ENCODE peak calls at places on chromosome 6, in five cellular contexts. I is activated CD4-positive, alpha-beta T cell treated with anti-CD3 and anti-CD28 coated beads, Interleukin-2, amount 50 U/mL, for 48 hours; W is dermis blood vessel endothelial cell; Q is ELF-1; T is stimulated activated CD8-positive, alpha-beta memory T cell treated with anti-CD3 and anti-CD28 coated beads, Interleukin-7, amount 100 ng/mL, for 4 hours. V is an unnamed sample.

GRCh38 chr6:24664049-24664987 is 2.4 kb downstream of the TDP2 start:
- DNase-seq in I (no peak), T (no peak), Q (no peak), W (no peak), V (no peak)

GRCh38 chr6:125821825-125822281 is 31.1 kb downstream of the NCOA7 start:
- DNase-seq in W (peak; percentile 98), Q (no peak), T (no peak), I (no peak), V (peak; percentile 30)

GRCh38 chr6:39849764-39850163 is 57.6 kb downstream of the DAAM2 start:
- DNase-seq in Q (peak; percentile 31), W (no peak), I (no peak), T (no peak), V (no peak)

GRCh38 chr6:53672232-53672631 is 6.7 kb upstream of the KLHL31 start:
- DNase-seq in I (no peak), Q (no peak), W (no peak), T (no peak), V (no peak)

GRCh38 chr6:4313044-4313686 is 177.8 kb upstream of the ECI2 start:
- DNase-seq in T (no peak), Q (peak; percentile 40), W (peak; percentile 94), I (no peak), V (peak; percentile 69)

GRCh38 chr6:67757465-67758033 is 877.5 kb upstream of the ADGRB3 start:
- DNase-seq in T (no peak), W (no peak), Q (no peak), I (no peak), V (peak; percentile 14)

GRCh38 chr6:30937265-30937664 is 3.5 kb upstream of the MUCL3 start:
- DNase-seq in W (no peak), Q (no peak), I (no peak), T (no peak), V (no peak)

GRCh38 chr6:141443668-141444067 is 689.1 kb upstream of the GJE1 start:
- DNase-seq in T (no peak), W (no peak), I (no peak), Q (no peak), V (no peak)

GRCh38 chr6:47483853-47484546 is 6.4 kb downstream of the CD2AP start:
- DNase-seq in W (no peak), Q (no peak), T (no peak), I (no peak), V (no peak)

GRCh38 chr6:124199226-124199625 is 395.6 kb downstream of the NKAIN2 start:
- DNase-seq in T (no peak), W (no peak), Q (no peak), I (no peak), V (no peak)

GRCh38 chr6:2780109-2780730 is 15.0 kb downstream of the WRNIP1 start:
- DNase-seq in I (no peak), W (no peak), Q (no peak), T (no peak), V (no peak)

GRCh38 chr6:166942393-166943168 is 13.8 kb downstream of the RNASET2 start:
- DNase-seq in Q (no peak), T (peak; percentile 35), W (peak; percentile 20), I (peak; percentile 75), V (no peak)

GRCh38 chr6:118505656-118506055 is 42.4 kb upstream of the PLN start:
- DNase-seq in I (no peak), W (no peak), T (no peak), Q (no peak), V (no peak)

GRCh38 chr6:159819932-159820640 is 20.0 kb downstream of the PNLDC1 start:
- DNase-seq in Q (peak; percentile 41), I (peak; percentile 34), W (no peak), T (no peak), V (no peak)

GRCh38 chr6:131042664-131043063 is 20.4 kb downstream of the EPB41L2 start:
- DNase-seq in T (no peak), W (no peak), I (no peak), Q (no peak), V (no peak)

GRCh38 chr6:138722425-138723371 is 50.9 kb upstream of the CCDC28A start:
- DNase-seq in Q (peak; percentile 49), I (no peak), W (peak; percentile 64), T (no peak), V (no peak)

GRCh38 chr6:10659697-10660348 is 34.6 kb downstream of the C6orf52 start:
- DNase-seq in Q (peak; percentile 61), W (peak; percentile 21), T (no peak), I (no peak), V (no peak)

GRCh38 chr6:163490826-163491577 is 76.5 kb downstream of the QKI start:
- DNase-seq in I (no peak), T (no peak), W (peak; percentile 83), Q (no peak), V (peak; percentile 76)

GRCh38 chr6:17492350-17492749 is 99.0 kb downstream of the CAP2 start:
- DNase-seq in W (peak; percentile 64), Q (no peak), I (no peak), T (no peak), V (no peak)

GRCh38 chr6:107652526-107653182 is 162.7 kb downstream of the SOBP start:
- DNase-seq in I (no peak), T (no peak), W (no peak), Q (no peak), V (no peak)

GRCh38 chr6:129852257-129852858 is 8.8 kb downstream of the TMEM244 start:
- DNase-seq in W (peak; percentile 72), I (no peak), T (no peak), Q (no peak), V (no peak)

GRCh38 chr6:116218866-116219265 is 35.0 kb downstream of the TSPYL4 start:
- DNase-seq in W (no peak), I (no peak), Q (no peak), T (no peak), V (no peak)

GRCh38 chr6:106614592-106615301 is 14.6 kb downstream of the RTN4IP1 start:
- DNase-seq in T (no peak), Q (no peak), I (no peak), W (no peak), V (no peak)

GRCh38 chr6:166581091-166581511 is 5.4 kb downstream of the RAMACL start:
- DNase-seq in T (no peak), W (no peak), Q (no peak), I (no peak), V (no peak)

GRCh38 chr6:161151059-161151645 is 122.7 kb downstream of the AGPAT4 start:
- DNase-seq in T (no peak), W (no peak), I (no peak), Q (no peak), V (no peak)

GRCh38 chr6:33700391-33701050 is 11.0 kb downstream of the UQCC2 start:
- DNase-seq in Q (peak; percentile 85), I (peak; percentile 77), W (peak; percentile 91), T (peak; percentile 49), V (peak; percentile 50)

GRCh38 chr6:42745083-42745637 is 743 bp downstream of the TBCC start:
- DNase-seq in W (peak; percentile 38), T (no peak), Q (peak; percentile 72), I (peak; percentile 39), V (peak; percentile 18)

GRCh38 chr6:83199865-83200230 is 6.7 kb downstream of the RWDD2A start:
- DNase-seq in W (peak; percentile 81), T (no peak), Q (no peak), I (no peak), V (no peak)

GRCh38 chr6:113564401-113565161 is 292.6 kb upstream of the MARCKS start:
- DNase-seq in T (no peak), Q (peak; percentile 96), W (peak; percentile 54), I (no peak), V (peak; percentile 90)

GRCh38 chr6:107114872-107115694 is at the start of gene BEND3:
- DNase-seq in Q (no peak), T (peak; percentile 55), W (peak; percentile 50), I (peak; percentile 35), V (peak; percentile 71)

GRCh38 chr6:170124836-170125235 is 166.0 kb downstream of the DLL1 start:
- DNase-seq in I (no peak), W (no peak), T (no peak), Q (no peak), V (no peak)

GRCh38 chr6:47267301-47267700 is 42.4 kb downstream of the TNFRSF21 start:
- DNase-seq in I (no peak), T (no peak), Q (no peak), W (no peak), V (no peak)

GRCh38 chr6:157912326-157912725 is 69.3 kb upstream of the SYNJ2 start:
- DNase-seq in Q (no peak), T (no peak), I (no peak), W (peak; percentile 18), V (no peak)

GRCh38 chr6:160454303-160454702 is 106.1 kb downstream of the SLC22A3 start:
- DNase-seq in W (no peak), Q (no peak), I (no peak), T (no peak), V (no peak)

GRCh38 chr6:125552819-125553218 is 196.6 kb upstream of the HEY2 start:
- DNase-seq in W (no peak), I (no peak), Q (no peak), T (no peak), V (no peak)

V was measured in heart left ventricle.